ENCODE peak calls at places on chromosomes 12 and 14, in eight cellular contexts. L is neural progenitor cell, B is brain microvascular endothelial cell, C is fibroblast of lung, W is cardiac muscle cell, P is mammary epithelial cell, F is pancreas, Z is choroid plexus epithelial cell. S is an unnamed sample.

GRCh38 chr14:54902143-54902520 is 494 bp downstream of the GCH1 start:
- DNase-seq in L (peak; percentile 77), P (peak; percentile 71), W (peak; percentile 68), F (peak; percentile 69), C (peak; percentile 32), Z (peak; percentile 52), B (peak; percentile 40), S (no peak)

GRCh38 chr14:89828473-89829200 is 125.9 kb downstream of the EFCAB11 start:
- DNase-seq in C (peak; percentile 79), L (no peak), F (no peak), P (no peak), Z (peak; percentile 22), B (no peak), W (no peak), S (no peak)

GRCh38 chr14:81416233-81416927 is 16.3 kb upstream of the STON2 start:
- DNase-seq in B (no peak), W (no peak), C (no peak), F (no peak), Z (no peak), L (no peak), P (no peak), S (no peak)

GRCh38 chr14:100246809-100247428 is 8.0 kb downstream of the YY1 start:
- DNase-seq in C (peak; percentile 43), F (no peak), Z (peak; percentile 49), W (peak; percentile 75), P (peak; percentile 47), L (peak; percentile 69), B (no peak), S (peak; percentile 53)

GRCh38 chr14:103696027-103696402 is 19.2 kb downstream of the XRCC3 start:
- DNase-seq in B (no peak), L (no peak), F (no peak), C (no peak), Z (no peak), W (no peak), P (no peak), S (no peak)

GRCh38 chr12:95763809-95764253 is 26.7 kb downstream of the NTN4 start:
- DNase-seq in F (no peak), W (no peak), P (peak; percentile 91), B (peak; percentile 94), Z (peak; percentile 89), L (no peak), C (peak; percentile 92), S (peak; percentile 67)

GRCh38 chr12:116565963-116566362 is 6.8 kb downstream of the MAP1LC3B2 start:
- DNase-seq in L (no peak), F (no peak), B (no peak), W (no peak), Z (no peak), C (no peak), P (peak; percentile 20), S (no peak)

GRCh38 chr12:132423251-132424117 is 66.5 kb upstream of the FBRSL1 start:
- DNase-seq in W (no peak), P (no peak), F (no peak), B (no peak), L (peak; percentile 70), C (no peak), Z (no peak), S (no peak)

GRCh38 chr12:25590021-25590721 is 37.1 kb upstream of the LMNTD1 start:
- DNase-seq in C (no peak), Z (no peak), P (no peak), F (no peak), L (no peak), W (no peak), B (no peak), S (no peak)

GRCh38 chr12:12528361-12529092 is 34.1 kb downstream of the DUSP16 start:
- DNase-seq in P (no peak), Z (no peak), W (no peak), B (no peak), C (no peak), F (no peak), L (no peak), S (no peak)

GRCh38 chr14:63770187-63770807 is 42.4 kb upstream of the SGPP1 start:
- DNase-seq in P (peak; percentile 40), F (no peak), W (no peak), B (peak; percentile 53), C (peak; percentile 71), Z (peak; percentile 81), L (peak; percentile 21), S (peak; percentile 57)

GRCh38 chr12:9925746-9926393 is 6.3 kb downstream of the CLEC2A start:
- DNase-seq in F (no peak), C (peak; percentile 65), W (peak; percentile 30), L (peak; percentile 75), Z (peak; percentile 69), B (peak; percentile 11), P (peak; percentile 21), S (peak; percentile 27)

GRCh38 chr12:62732861-62733427 is 202.0 kb downstream of the PPM1H start:
- DNase-seq in L (no peak), W (no peak), P (peak; percentile 80), F (no peak), C (peak; percentile 71), Z (peak; percentile 81), B (peak; percentile 88), S (peak; percentile 50)

GRCh38 chr12:29241821-29242591 is 92.9 kb downstream of the FAR2 start:
- DNase-seq in Z (peak; percentile 90), F (no peak), P (peak; percentile 90), L (peak; percentile 40), C (peak; percentile 90), B (peak; percentile 67), W (peak; percentile 35), S (peak; percentile 1)

GRCh38 chr12:21324551-21324950 is 10.2 kb downstream of the SLCO1A2 start:
- DNase-seq in L (peak; percentile 64), Z (no peak), F (no peak), C (no peak), P (no peak), W (no peak), B (no peak), S (no peak)

DNA sequence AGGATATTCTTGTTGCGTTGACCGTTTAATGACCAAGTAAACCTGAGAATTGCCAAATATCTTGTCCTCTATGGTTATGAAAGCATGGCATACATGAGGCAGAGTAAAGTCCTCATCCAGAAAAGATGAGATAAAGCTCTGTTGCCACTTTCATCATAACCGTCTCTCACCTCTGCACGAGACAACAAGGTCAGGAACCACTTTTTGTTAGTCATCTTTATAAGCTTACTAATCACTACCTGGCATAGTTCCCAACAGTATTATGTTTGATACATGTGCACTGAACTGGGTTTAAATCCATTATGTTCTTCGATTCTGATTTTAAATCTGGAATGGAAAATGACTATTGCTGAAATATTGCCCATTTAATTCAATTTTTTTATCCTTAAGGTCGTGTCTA is 31.2 kb downstream of the PTPRB start:
- DNase-seq in F (no peak), B (no peak), C (no peak), L (no peak), P (peak; percentile 65), W (no peak), Z (peak; percentile 48), S (peak; percentile 46)
- TF ChIP-seq CTCF in F (no peak), B (no peak), C (no peak), L (no peak), P (no peak), W (no peak), Z (no peak), S (no peak)

GRCh38 chr12:47852096-47852571 is 32.4 kb upstream of the HDAC7 start:
- DNase-seq in C (no peak), L (no peak), B (no peak), F (no peak), Z (no peak), W (no peak), P (no peak), S (no peak)

GRCh38 chr12:47855502-47855901 is 35.8 kb upstream of the HDAC7 start:
- DNase-seq in B (no peak), Z (no peak), C (no peak), L (no peak), W (no peak), P (no peak), F (no peak), S (no peak)

GRCh38 chr12:47856721-47857575 is 37.2 kb upstream of the HDAC7 start:
- DNase-seq in F (no peak), C (no peak), P (no peak), L (no peak), B (no peak), W (no peak), Z (no peak), S (no peak)

GRCh38 chr12:47856094-47856493 is 36.4 kb upstream of the HDAC7 start:
- DNase-seq in B (no peak), F (no peak), P (no peak), Z (no peak), W (no peak), L (no peak), C (no peak), S (no peak)

DNA sequence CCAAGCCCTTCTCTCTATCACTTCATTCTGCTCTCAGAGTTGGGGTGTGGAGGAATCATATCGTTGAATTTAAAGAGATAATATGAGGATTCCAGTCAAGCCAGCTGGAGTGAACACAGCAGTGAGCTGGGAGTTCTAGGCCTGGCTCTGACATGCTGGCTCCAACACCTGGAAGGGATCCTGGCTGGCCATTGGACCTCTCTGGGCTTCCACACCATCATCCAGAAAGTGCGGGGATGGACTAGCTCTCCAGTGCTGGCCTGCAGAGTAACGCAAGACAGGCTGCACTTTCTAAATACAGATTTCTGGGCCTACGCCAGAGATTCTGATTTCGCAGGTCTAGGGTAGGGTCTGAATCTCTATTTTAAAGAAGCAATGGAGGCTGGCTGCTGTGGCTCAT is 34.8 kb upstream of the HDAC7 start:
- DNase-seq in W (no peak), L (no peak), B (no peak), C (no peak), P (no peak), Z (no peak), F (no peak), S (no peak)
- TF ChIP-seq CTCF in W (no peak), L (no peak), B (no peak), C (no peak), P (no peak), Z (no peak), F (no peak), S (no peak)

GRCh38 chr12:43282106-43282505 is 269.9 kb downstream of the ADAMTS20 start:
- DNase-seq in C (peak; percentile 75), W (peak; percentile 34), F (no peak), Z (peak; percentile 80), L (no peak), B (no peak), P (no peak), S (peak; percentile 7)
- TF ChIP-seq CTCF in C (peak; percentile 41), W (peak; percentile 53), F (no peak), Z (peak; percentile 49), L (peak; percentile 55), B (peak; percentile 23), P (peak; percentile 36), S (peak; percentile 66)

GRCh38 chr12:52443966-52444365 is 8.0 kb downstream of the KRT6B start:
- DNase-seq in F (no peak), Z (no peak), B (no peak), W (no peak), L (no peak), P (no peak), C (no peak), S (no peak)

GRCh38 chr12:52440821-52441319 is 6.7 kb upstream of the KRT75 start:
- DNase-seq in B (peak; percentile 41), C (no peak), P (peak; percentile 92), Z (peak; percentile 38), W (no peak), L (no peak), F (no peak), S (peak; percentile 69)

GRCh38 chr12:52441320-52441911 is 7.2 kb upstream of the KRT75 start:
- DNase-seq in C (no peak), L (peak; percentile 18), F (no peak), P (peak; percentile 95), W (no peak), B (no peak), Z (peak; percentile 25), S (no peak)

GRCh38 chr12:52444647-52445595 is 7.0 kb downstream of the KRT6B start:
- DNase-seq in F (no peak), P (peak; percentile 77), C (no peak), W (no peak), Z (no peak), L (no peak), B (no peak), S (no peak)

GRCh38 chr12:52442600-52443061 is 8.5 kb upstream of the KRT75 start:
- DNase-seq in L (peak; percentile 51), W (peak; percentile 61), Z (peak; percentile 74), C (peak; percentile 59), P (peak; percentile 98), B (peak; percentile 42), F (no peak), S (peak; percentile 69)
- TF ChIP-seq CTCF in L (no peak), W (peak; percentile 44), Z (peak; percentile 38), C (no peak), P (peak; percentile 37), B (peak; percentile 51), F (no peak), S (peak; percentile 8)